ENCODE peak calls at places on chromosomes 13 and 19, in six cellular contexts. One of them, this sample, is unnamed.

GRCh38 chr13:25300861-25301346 is 521 bp upstream of the NUP58 start:
- DNase-seq in body of pancreas: peak; percentile 22
- DNase-seq in A549: no peak
- DNase-seq in heart left ventricle: peak; percentile 47
- DNase-seq in cardiac muscle cell: peak; percentile 51
- DNase-seq in thyroid gland: peak; percentile 9
- DNase-seq in this sample: no peak

GRCh38 chr13:26721251-26721939 is 39.2 kb downstream of the GPR12 start:
- DNase-seq in A549: no peak
- DNase-seq in heart left ventricle: peak; percentile 37
- DNase-seq in thyroid gland: no peak
- DNase-seq in body of pancreas: no peak
- DNase-seq in cardiac muscle cell: no peak
- DNase-seq in this sample: peak; percentile 13

GRCh38 chr13:110471156-110471832 is 90.2 kb downstream of the RAB20 start:
- DNase-seq in heart left ventricle: no peak
- DNase-seq in cardiac muscle cell: no peak
- DNase-seq in A549: no peak
- DNase-seq in thyroid gland: no peak
- DNase-seq in body of pancreas: no peak
- DNase-seq in this sample: peak; percentile 69

GRCh38 chr13:104900186-104900817 is 1635.2 kb downstream of the EFNB2 start:
- DNase-seq in heart left ventricle: no peak
- DNase-seq in thyroid gland: no peak
- DNase-seq in cardiac muscle cell: no peak
- DNase-seq in A549: no peak
- DNase-seq in body of pancreas: no peak
- DNase-seq in this sample: no peak

GRCh38 chr19:48543121-48543710 is 8.8 kb upstream of the SULT2B1 start:
- DNase-seq in thyroid gland: peak; percentile 86
- DNase-seq in A549: peak; percentile 69
- DNase-seq in heart left ventricle: no peak
- DNase-seq in body of pancreas: peak; percentile 29
- DNase-seq in cardiac muscle cell: peak; percentile 54
- DNase-seq in this sample: no peak

GRCh38 chr13:40981361-40981760 is 37.8 kb downstream of the ELF1 start:
- DNase-seq in thyroid gland: no peak
- DNase-seq in cardiac muscle cell: peak; percentile 82
- DNase-seq in body of pancreas: no peak
- DNase-seq in A549: no peak
- DNase-seq in heart left ventricle: no peak
- DNase-seq in this sample: no peak

GRCh38 chr13:113815151-113816058 is 48.5 kb downstream of the GAS6 start:
- DNase-seq in A549: no peak
- DNase-seq in cardiac muscle cell: no peak
- DNase-seq in heart left ventricle: no peak
- DNase-seq in thyroid gland: no peak
- DNase-seq in body of pancreas: no peak
- DNase-seq in this sample: peak; percentile 59

GRCh38 chr19:48900477-48901452 is 653 bp downstream of the NUCB1 start:
- DNase-seq in body of pancreas: no peak
- DNase-seq in thyroid gland: no peak
- DNase-seq in heart left ventricle: peak; percentile 50
- DNase-seq in A549: no peak
- DNase-seq in cardiac muscle cell: peak; percentile 62
- DNase-seq in this sample: no peak

GRCh38 chr19:9645466-9645865 is 24.4 kb upstream of the ZNF561 start:
- DNase-seq in A549: no peak
- DNase-seq in cardiac muscle cell: no peak
- DNase-seq in heart left ventricle: no peak
- DNase-seq in body of pancreas: no peak
- DNase-seq in thyroid gland: no peak
- DNase-seq in this sample: no peak

GRCh38 chr13:79128158-79128557 is 277.9 kb downstream of the RBM26 start:
- DNase-seq in A549: no peak
- DNase-seq in cardiac muscle cell: peak; percentile 68
- DNase-seq in thyroid gland: no peak
- DNase-seq in heart left ventricle: no peak
- DNase-seq in body of pancreas: no peak
- DNase-seq in this sample: no peak

GRCh38 chr19:8585057-8585893 is 8.0 kb upstream of the MYO1F start:
- DNase-seq in cardiac muscle cell: no peak
- DNase-seq in heart left ventricle: no peak
- DNase-seq in thyroid gland: no peak
- DNase-seq in body of pancreas: no peak
- DNase-seq in A549: no peak
- DNase-seq in this sample: no peak

GRCh38 chr19:2016041-2016807 is 710 bp upstream of the BTBD2 start:
- DNase-seq in thyroid gland: peak; percentile 78
- DNase-seq in heart left ventricle: peak; percentile 89
- DNase-seq in A549: peak; percentile 68
- DNase-seq in body of pancreas: peak; percentile 73
- DNase-seq in cardiac muscle cell: peak; percentile 90
- DNase-seq in this sample: peak; percentile 63

GRCh38 chr13:35139591-35139990 is 197.5 kb downstream of the NBEA start:
- DNase-seq in heart left ventricle: no peak
- DNase-seq in A549: no peak
- DNase-seq in thyroid gland: no peak
- DNase-seq in cardiac muscle cell: peak; percentile 66
- DNase-seq in body of pancreas: no peak
- DNase-seq in this sample: no peak

GRCh38 chr13:92074658-92075057 is 676.2 kb downstream of the GPC5 start:
- DNase-seq in thyroid gland: peak; percentile 29
- DNase-seq in cardiac muscle cell: peak; percentile 22
- DNase-seq in body of pancreas: peak; percentile 18
- DNase-seq in heart left ventricle: no peak
- DNase-seq in A549: no peak
- DNase-seq in this sample: no peak
- H3K4me3 ChIP-seq in thyroid gland: no peak overlapping the region
- H3K4me3 ChIP-seq in cardiac muscle cell: no peak overlapping the region
- H3K4me3 ChIP-seq in body of pancreas: no peak overlapping the region
- H3K4me3 ChIP-seq in heart left ventricle: no peak overlapping the region
- H3K4me3 ChIP-seq in A549: no peak overlapping the region
- H3K4me3 ChIP-seq in this sample: no peak overlapping the region

DNA sequence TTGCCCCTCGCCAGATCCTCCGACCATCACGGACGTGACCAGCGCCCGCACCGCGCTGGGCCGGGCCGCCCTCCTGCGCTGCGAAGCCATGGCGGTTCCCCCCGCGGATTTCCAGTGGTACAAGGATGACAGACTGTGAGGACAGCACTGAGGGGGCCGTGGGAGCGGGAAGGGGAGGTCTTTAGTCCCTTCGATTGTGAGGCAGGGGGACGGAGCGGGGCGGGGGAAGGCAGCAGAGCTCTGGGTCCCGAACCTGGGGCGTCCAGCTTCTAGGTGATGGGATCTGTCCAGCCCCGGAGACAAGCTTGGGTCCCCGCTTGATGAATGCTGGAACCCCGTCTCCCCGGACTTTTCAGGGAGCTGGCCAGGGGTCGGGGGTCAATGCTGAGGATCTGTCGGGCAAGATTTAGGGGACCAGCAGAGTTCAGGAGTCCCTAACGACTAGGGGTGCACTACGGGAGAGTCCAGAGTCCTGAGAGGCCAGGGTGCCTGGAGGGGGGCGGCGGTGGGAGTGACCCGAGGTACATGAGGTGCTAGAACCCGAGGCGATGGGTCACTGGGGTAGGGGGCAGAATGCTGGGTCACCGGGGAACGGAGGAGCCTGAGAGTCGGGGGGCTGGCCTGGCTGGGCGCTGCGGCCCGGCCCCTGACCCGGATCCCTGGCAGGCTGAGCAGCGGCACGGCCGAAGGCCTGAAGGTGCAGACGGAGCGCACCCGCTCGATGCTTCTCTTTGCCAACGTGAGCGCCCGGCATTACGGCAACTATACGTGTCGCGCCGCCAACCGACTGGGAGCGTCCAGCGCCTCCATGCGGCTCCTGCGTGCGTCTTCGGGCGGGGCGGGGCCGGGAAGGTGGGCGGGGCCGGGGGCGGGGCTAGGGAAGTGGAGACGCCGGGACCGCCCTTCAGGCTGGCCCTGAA is 14.6 kb downstream of the VSIG10L start:
- DNase-seq in body of pancreas: no peak
- DNase-seq in A549: peak; percentile 88
- DNase-seq in heart left ventricle: peak; percentile 63
- DNase-seq in cardiac muscle cell: peak; percentile 74
- DNase-seq in thyroid gland: no peak
- DNase-seq in this sample: no peak
- TF ChIP-seq CTCF in body of pancreas: no peak
- TF ChIP-seq CTCF in A549: peak; percentile 39
- TF ChIP-seq CTCF in heart left ventricle: no peak
- TF ChIP-seq CTCF in cardiac muscle cell: peak; percentile 25
- TF ChIP-seq CTCF in thyroid gland: no peak
- TF ChIP-seq CTCF in this sample: no peak

DNA sequence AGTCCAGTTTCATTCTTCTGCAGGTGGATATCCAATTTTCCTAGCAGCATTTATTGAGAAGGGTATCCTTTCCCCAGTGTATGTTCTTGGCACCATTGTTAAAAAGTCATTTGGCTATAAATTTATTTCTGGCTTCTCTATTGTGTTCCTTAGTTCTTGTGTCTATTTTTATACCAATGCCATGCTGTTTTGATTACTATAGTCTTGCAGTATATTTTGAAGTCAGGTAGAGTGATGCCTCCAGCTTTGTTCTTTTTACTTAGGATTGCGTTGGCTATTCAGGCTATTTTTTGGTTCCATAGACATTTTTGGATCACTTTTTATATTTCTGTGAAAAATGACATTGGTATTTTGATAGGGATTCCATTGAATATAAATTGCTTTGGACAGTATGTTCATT is 71.7 kb upstream of the MLNR start:
- DNase-seq in body of pancreas: no peak
- DNase-seq in cardiac muscle cell: no peak
- DNase-seq in A549: no peak
- DNase-seq in heart left ventricle: no peak
- DNase-seq in thyroid gland: no peak
- DNase-seq in this sample: no peak
- H3K4me3 ChIP-seq in body of pancreas: no peak overlapping the region
- H3K4me3 ChIP-seq in cardiac muscle cell: no peak overlapping the region
- H3K4me3 ChIP-seq in A549: no peak overlapping the region
- H3K4me3 ChIP-seq in heart left ventricle: no peak overlapping the region
- H3K4me3 ChIP-seq in thyroid gland: no peak overlapping the region
- H3K4me3 ChIP-seq in this sample: no peak overlapping the region

GRCh38 chr19:10782795-10783194 is 53.2 kb downstream of the TMED1 start:
- DNase-seq in heart left ventricle: peak; percentile 86
- DNase-seq in A549: no peak
- DNase-seq in cardiac muscle cell: no peak
- DNase-seq in body of pancreas: no peak
- DNase-seq in thyroid gland: no peak
- DNase-seq in this sample: no peak

GRCh38 chr19:10789876-10790275 is 46.1 kb downstream of the TMED1 start:
- DNase-seq in thyroid gland: no peak
- DNase-seq in A549: no peak
- DNase-seq in body of pancreas: no peak
- DNase-seq in cardiac muscle cell: no peak
- DNase-seq in heart left ventricle: no peak
- DNase-seq in this sample: no peak

GRCh38 chr19:10784257-10784656 is 51.8 kb downstream of the TMED1 start:
- DNase-seq in body of pancreas: no peak
- DNase-seq in cardiac muscle cell: no peak
- DNase-seq in thyroid gland: no peak
- DNase-seq in heart left ventricle: peak; percentile 75
- DNase-seq in A549: no peak
- DNase-seq in this sample: no peak

GRCh38 chr19:10788146-10788545 is 47.9 kb downstream of the TMED1 start:
- DNase-seq in cardiac muscle cell: no peak
- DNase-seq in body of pancreas: no peak
- DNase-seq in A549: no peak
- DNase-seq in heart left ventricle: no peak
- DNase-seq in thyroid gland: no peak
- DNase-seq in this sample: no peak
- TF ChIP-seq CTCF in cardiac muscle cell: no peak
- TF ChIP-seq CTCF in body of pancreas: no peak
- TF ChIP-seq CTCF in A549: no peak
- TF ChIP-seq CTCF in heart left ventricle: no peak
- TF ChIP-seq CTCF in thyroid gland: no peak
- TF ChIP-seq CTCF in this sample: no peak

DNA sequence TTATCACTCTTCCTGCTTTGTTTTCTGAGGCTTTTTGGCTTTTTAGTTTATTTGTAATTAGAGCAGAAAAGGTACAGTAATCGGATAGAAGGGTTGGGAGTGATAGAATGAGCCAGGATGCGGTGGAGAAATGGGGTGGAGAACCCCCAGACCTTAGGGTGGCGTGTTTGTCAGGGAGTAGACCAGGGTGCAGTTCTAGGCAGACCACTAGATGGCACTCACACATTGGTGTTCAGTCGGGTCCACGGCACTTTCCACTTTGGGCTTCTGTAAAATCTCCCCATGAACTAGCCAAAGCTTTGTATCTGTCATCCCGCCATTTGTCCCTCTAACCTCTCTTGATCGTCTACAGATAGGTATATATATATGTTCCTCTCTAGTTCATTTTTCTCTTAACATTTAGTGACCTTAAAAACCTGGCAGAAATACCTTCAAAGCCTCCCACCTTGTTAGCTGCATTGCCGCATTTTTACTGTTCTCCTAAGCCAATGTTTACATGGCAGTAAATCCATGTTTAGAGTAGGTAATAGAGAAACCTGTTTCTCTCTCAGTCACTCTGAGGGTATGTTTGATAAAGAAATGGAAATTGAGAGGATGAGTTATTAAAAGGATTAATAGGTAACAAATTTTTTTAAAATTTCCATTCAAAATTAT is 154.9 kb downstream of the TM9SF2 start:
- DNase-seq in A549: peak; percentile 47
- DNase-seq in heart left ventricle: peak; percentile 72
- DNase-seq in body of pancreas: peak; percentile 80
- DNase-seq in thyroid gland: peak; percentile 73
- DNase-seq in cardiac muscle cell: peak; percentile 80
- DNase-seq in this sample: peak; percentile 44
- H3K4me3 ChIP-seq in A549: peak overlapping the region; percentile 42
- H3K4me3 ChIP-seq in heart left ventricle: no peak overlapping the region
- H3K4me3 ChIP-seq in body of pancreas: no peak overlapping the region
- H3K4me3 ChIP-seq in thyroid gland: no peak overlapping the region
- H3K4me3 ChIP-seq in cardiac muscle cell: no peak overlapping the region
- H3K4me3 ChIP-seq in this sample: no peak overlapping the region

GRCh38 chr19:17511724-17512573 is 500 bp downstream of the PGLS start:
- DNase-seq in A549: peak; percentile 47
- DNase-seq in cardiac muscle cell: peak; percentile 91
- DNase-seq in thyroid gland: peak; percentile 89
- DNase-seq in body of pancreas: peak; percentile 83
- DNase-seq in heart left ventricle: peak; percentile 94
- DNase-seq in this sample: peak; percentile 72
- TF ChIP-seq CTCF in A549: peak; percentile 5
- TF ChIP-seq CTCF in cardiac muscle cell: peak; percentile 18
- TF ChIP-seq CTCF in thyroid gland: peak; percentile 36
- TF ChIP-seq CTCF in body of pancreas: peak; percentile 26
- TF ChIP-seq CTCF in heart left ventricle: peak; percentile 42
- TF ChIP-seq CTCF in this sample: peak; percentile 31